ENCODE peak calls at places on chromosome 12, in nine cellular contexts. One of them, this sample, is unnamed.

GRCh38 chr12:104596128-104596799 is 139.5 kb downstream of the CHST11 start:
- DNase-seq in mesenteric fat pad: peak; percentile 35
- DNase-seq in kidney epithelial cell: no peak
- DNase-seq in fibroblast of lung: peak; percentile 92
- DNase-seq in mesothelial cell of epicardium: no peak
- DNase-seq in C1 segment of cervical spinal cord: no peak
- DNase-seq in AG09309: peak; percentile 90
- DNase-seq in substantia nigra: no peak
- DNase-seq in cardiac muscle cell: no peak
- DNase-seq in this sample: peak; percentile 21

GRCh38 chr12:131829795-131830334 is 1.7 kb downstream of the MMP17 start:
- DNase-seq in fibroblast of lung: no peak
- DNase-seq in substantia nigra: no peak
- DNase-seq in C1 segment of cervical spinal cord: no peak
- DNase-seq in AG09309: no peak
- DNase-seq in kidney epithelial cell: no peak
- DNase-seq in cardiac muscle cell: no peak
- DNase-seq in mesenteric fat pad: no peak
- DNase-seq in mesothelial cell of epicardium: peak; percentile 45
- DNase-seq in this sample: no peak

GRCh38 chr12:104132351-104132956 is 5.6 kb downstream of the NFYB start:
- DNase-seq in mesothelial cell of epicardium: no peak
- DNase-seq in cardiac muscle cell: peak; percentile 77
- DNase-seq in substantia nigra: no peak
- DNase-seq in AG09309: no peak
- DNase-seq in C1 segment of cervical spinal cord: peak; percentile 2
- DNase-seq in fibroblast of lung: no peak
- DNase-seq in mesenteric fat pad: no peak
- DNase-seq in kidney epithelial cell: no peak
- DNase-seq in this sample: no peak

GRCh38 chr12:110725267-110725666 is 17.4 kb downstream of the PPP1CC start:
- DNase-seq in mesothelial cell of epicardium: no peak
- DNase-seq in C1 segment of cervical spinal cord: no peak
- DNase-seq in fibroblast of lung: no peak
- DNase-seq in cardiac muscle cell: no peak
- DNase-seq in substantia nigra: no peak
- DNase-seq in kidney epithelial cell: no peak
- DNase-seq in AG09309: no peak
- DNase-seq in mesenteric fat pad: no peak
- DNase-seq in this sample: no peak

GRCh38 chr12:34291426-34291901 is 269.2 kb downstream of the ALG10 start:
- DNase-seq in AG09309: no peak
- DNase-seq in kidney epithelial cell: no peak
- DNase-seq in C1 segment of cervical spinal cord: no peak
- DNase-seq in fibroblast of lung: no peak
- DNase-seq in cardiac muscle cell: no peak
- DNase-seq in mesothelial cell of epicardium: no peak
- DNase-seq in substantia nigra: no peak
- DNase-seq in mesenteric fat pad: no peak
- DNase-seq in this sample: no peak

GRCh38 chr12:120292411-120292660 is 633 bp upstream of the RNU4-2 start:
- DNase-seq in C1 segment of cervical spinal cord: no peak
- DNase-seq in kidney epithelial cell: no peak
- DNase-seq in mesenteric fat pad: no peak
- DNase-seq in fibroblast of lung: no peak
- DNase-seq in cardiac muscle cell: no peak
- DNase-seq in substantia nigra: no peak
- DNase-seq in mesothelial cell of epicardium: no peak
- DNase-seq in AG09309: no peak
- DNase-seq in this sample: no peak

GRCh38 chr12:8544295-8544694 is 3.6 kb upstream of the CLEC4E start:
- DNase-seq in mesenteric fat pad: no peak
- DNase-seq in substantia nigra: peak; percentile 55
- DNase-seq in kidney epithelial cell: no peak
- DNase-seq in AG09309: peak; percentile 17
- DNase-seq in fibroblast of lung: peak; percentile 72
- DNase-seq in mesothelial cell of epicardium: peak; percentile 83
- DNase-seq in C1 segment of cervical spinal cord: no peak
- DNase-seq in cardiac muscle cell: peak; percentile 80
- DNase-seq in this sample: peak; percentile 37

GRCh38 chr12:131210506-131211278 is 257.0 kb downstream of the ADGRD1 start:
- DNase-seq in kidney epithelial cell: no peak
- DNase-seq in cardiac muscle cell: no peak
- DNase-seq in AG09309: no peak
- DNase-seq in fibroblast of lung: no peak
- DNase-seq in mesothelial cell of epicardium: no peak
- DNase-seq in substantia nigra: no peak
- DNase-seq in mesenteric fat pad: peak; percentile 49
- DNase-seq in C1 segment of cervical spinal cord: no peak
- DNase-seq in this sample: no peak

GRCh38 chr12:124466200-124467128 is 100.9 kb downstream of the NCOR2 start:
- DNase-seq in fibroblast of lung: no peak
- DNase-seq in substantia nigra: peak; percentile 27
- DNase-seq in C1 segment of cervical spinal cord: peak; percentile 60
- DNase-seq in mesothelial cell of epicardium: no peak
- DNase-seq in AG09309: no peak
- DNase-seq in mesenteric fat pad: no peak
- DNase-seq in kidney epithelial cell: no peak
- DNase-seq in cardiac muscle cell: no peak
- DNase-seq in this sample: no peak

GRCh38 chr12:3107071-3107583 is 29.9 kb downstream of the TSPAN9 start:
- DNase-seq in cardiac muscle cell: no peak
- DNase-seq in AG09309: peak; percentile 68
- DNase-seq in C1 segment of cervical spinal cord: no peak
- DNase-seq in kidney epithelial cell: no peak
- DNase-seq in substantia nigra: no peak
- DNase-seq in mesothelial cell of epicardium: no peak
- DNase-seq in fibroblast of lung: peak; percentile 48
- DNase-seq in mesenteric fat pad: no peak
- DNase-seq in this sample: peak; percentile 64

GRCh38 chr12:75623631-75624118 is 112.3 kb upstream of the KRR1 start:
- DNase-seq in fibroblast of lung: peak; percentile 64
- DNase-seq in mesenteric fat pad: no peak
- DNase-seq in kidney epithelial cell: no peak
- DNase-seq in mesothelial cell of epicardium: no peak
- DNase-seq in cardiac muscle cell: peak; percentile 45
- DNase-seq in C1 segment of cervical spinal cord: no peak
- DNase-seq in substantia nigra: no peak
- DNase-seq in AG09309: no peak
- DNase-seq in this sample: peak; percentile 42

GRCh38 chr12:79844693-79845092 is 90.2 kb downstream of the PPP1R12A start:
- DNase-seq in mesothelial cell of epicardium: no peak
- DNase-seq in kidney epithelial cell: peak; percentile 69
- DNase-seq in substantia nigra: no peak
- DNase-seq in AG09309: peak; percentile 8
- DNase-seq in mesenteric fat pad: no peak
- DNase-seq in fibroblast of lung: peak; percentile 42
- DNase-seq in cardiac muscle cell: no peak
- DNase-seq in C1 segment of cervical spinal cord: no peak
- DNase-seq in this sample: peak; percentile 91

GRCh38 chr12:107992870-107993451 is 136.1 kb upstream of the WSCD2 start:
- DNase-seq in mesenteric fat pad: no peak
- DNase-seq in AG09309: no peak
- DNase-seq in cardiac muscle cell: peak; percentile 74
- DNase-seq in fibroblast of lung: peak; percentile 1
- DNase-seq in C1 segment of cervical spinal cord: no peak
- DNase-seq in substantia nigra: no peak
- DNase-seq in kidney epithelial cell: no peak
- DNase-seq in mesothelial cell of epicardium: no peak
- DNase-seq in this sample: peak; percentile 30

GRCh38 chr12:176321-177181 is 37.4 kb downstream of the SLC6A12 start:
- DNase-seq in cardiac muscle cell: peak; percentile 49
- DNase-seq in mesothelial cell of epicardium: no peak
- DNase-seq in fibroblast of lung: peak; percentile 29
- DNase-seq in substantia nigra: no peak
- DNase-seq in AG09309: no peak
- DNase-seq in kidney epithelial cell: no peak
- DNase-seq in mesenteric fat pad: no peak
- DNase-seq in C1 segment of cervical spinal cord: no peak
- DNase-seq in this sample: peak; percentile 94

GRCh38 chr12:52270541-52271070 is 3.8 kb upstream of the KRT86 start:
- DNase-seq in substantia nigra: no peak
- DNase-seq in AG09309: no peak
- DNase-seq in cardiac muscle cell: no peak
- DNase-seq in kidney epithelial cell: no peak
- DNase-seq in fibroblast of lung: no peak
- DNase-seq in mesothelial cell of epicardium: no peak
- DNase-seq in C1 segment of cervical spinal cord: no peak
- DNase-seq in mesenteric fat pad: peak; percentile 57
- DNase-seq in this sample: no peak

GRCh38 chr12:104534857-104535248 is 78.1 kb downstream of the CHST11 start:
- DNase-seq in C1 segment of cervical spinal cord: no peak
- DNase-seq in substantia nigra: no peak
- DNase-seq in cardiac muscle cell: no peak
- DNase-seq in mesothelial cell of epicardium: no peak
- DNase-seq in AG09309: no peak
- DNase-seq in mesenteric fat pad: no peak
- DNase-seq in fibroblast of lung: no peak
- DNase-seq in kidney epithelial cell: no peak
- DNase-seq in this sample: no peak

GRCh38 chr12:6062427-6063378 is 61.8 kb downstream of the VWF start:
- DNase-seq in kidney epithelial cell: no peak
- DNase-seq in cardiac muscle cell: peak; percentile 65
- DNase-seq in fibroblast of lung: peak; percentile 55
- DNase-seq in substantia nigra: peak; percentile 50
- DNase-seq in AG09309: no peak
- DNase-seq in mesothelial cell of epicardium: peak; percentile 78
- DNase-seq in C1 segment of cervical spinal cord: peak; percentile 58
- DNase-seq in mesenteric fat pad: no peak
- DNase-seq in this sample: peak; percentile 12

GRCh38 chr12:7075518-7075917 is 15.0 kb downstream of the C1S start:
- DNase-seq in mesenteric fat pad: no peak
- DNase-seq in substantia nigra: no peak
- DNase-seq in fibroblast of lung: no peak
- DNase-seq in kidney epithelial cell: no peak
- DNase-seq in mesothelial cell of epicardium: no peak
- DNase-seq in cardiac muscle cell: no peak
- DNase-seq in C1 segment of cervical spinal cord: no peak
- DNase-seq in AG09309: no peak
- DNase-seq in this sample: no peak

GRCh38 chr12:123149088-123149827 is 1.6 kb downstream of the PITPNM2 start:
- DNase-seq in fibroblast of lung: no peak
- DNase-seq in kidney epithelial cell: no peak
- DNase-seq in cardiac muscle cell: no peak
- DNase-seq in substantia nigra: no peak
- DNase-seq in mesothelial cell of epicardium: no peak
- DNase-seq in C1 segment of cervical spinal cord: peak; percentile 40
- DNase-seq in AG09309: no peak
- DNase-seq in mesenteric fat pad: peak; percentile 78
- DNase-seq in this sample: no peak

GRCh38 chr12:111224196-111225066 is 144.5 kb downstream of the PHETA1 start:
- DNase-seq in kidney epithelial cell: no peak
- DNase-seq in C1 segment of cervical spinal cord: no peak
- DNase-seq in mesenteric fat pad: no peak
- DNase-seq in AG09309: no peak
- DNase-seq in fibroblast of lung: no peak
- DNase-seq in cardiac muscle cell: no peak
- DNase-seq in mesothelial cell of epicardium: no peak
- DNase-seq in substantia nigra: no peak
- DNase-seq in this sample: no peak

GRCh38 chr12:93144109-93144508 is 215.0 kb upstream of the EEA1 start:
- DNase-seq in kidney epithelial cell: no peak
- DNase-seq in substantia nigra: no peak
- DNase-seq in fibroblast of lung: no peak
- DNase-seq in cardiac muscle cell: no peak
- DNase-seq in mesenteric fat pad: no peak
- DNase-seq in C1 segment of cervical spinal cord: no peak
- DNase-seq in AG09309: no peak
- DNase-seq in mesothelial cell of epicardium: no peak
- DNase-seq in this sample: no peak

GRCh38 chr12:117105902-117106301 is 6.7 kb upstream of the TESC start:
- DNase-seq in mesenteric fat pad: no peak
- DNase-seq in C1 segment of cervical spinal cord: no peak
- DNase-seq in mesothelial cell of epicardium: no peak
- DNase-seq in kidney epithelial cell: no peak
- DNase-seq in substantia nigra: no peak
- DNase-seq in AG09309: no peak
- DNase-seq in fibroblast of lung: no peak
- DNase-seq in cardiac muscle cell: no peak
- DNase-seq in this sample: no peak

GRCh38 chr12:6936642-6937480 is 6.8 kb upstream of the RNU7-1 start:
- DNase-seq in mesothelial cell of epicardium: no peak
- DNase-seq in substantia nigra: peak; percentile 20
- DNase-seq in mesenteric fat pad: no peak
- DNase-seq in C1 segment of cervical spinal cord: no peak
- DNase-seq in AG09309: no peak
- DNase-seq in cardiac muscle cell: peak; percentile 23
- DNase-seq in fibroblast of lung: no peak
- DNase-seq in kidney epithelial cell: no peak
- DNase-seq in this sample: no peak

GRCh38 chr12:121580959-121581680 is at the start of gene KDM2B:
- DNase-seq in substantia nigra: peak; percentile 64
- DNase-seq in mesothelial cell of epicardium: peak; percentile 45
- DNase-seq in cardiac muscle cell: peak; percentile 68
- DNase-seq in mesenteric fat pad: no peak
- DNase-seq in fibroblast of lung: peak; percentile 64
- DNase-seq in AG09309: no peak
- DNase-seq in C1 segment of cervical spinal cord: peak; percentile 61
- DNase-seq in kidney epithelial cell: no peak
- DNase-seq in this sample: peak; percentile 53

GRCh38 chr12:28114488-28114887 is 75.8 kb upstream of the CCDC91 start:
- DNase-seq in mesothelial cell of epicardium: no peak
- DNase-seq in kidney epithelial cell: peak; percentile 10
- DNase-seq in C1 segment of cervical spinal cord: no peak
- DNase-seq in AG09309: no peak
- DNase-seq in cardiac muscle cell: no peak
- DNase-seq in substantia nigra: no peak
- DNase-seq in mesenteric fat pad: no peak
- DNase-seq in fibroblast of lung: peak; percentile 6
- DNase-seq in this sample: no peak

GRCh38 chr12:101675555-101675954 is 21.9 kb upstream of the CHPT1 start:
- DNase-seq in fibroblast of lung: no peak
- DNase-seq in substantia nigra: no peak
- DNase-seq in AG09309: no peak
- DNase-seq in C1 segment of cervical spinal cord: no peak
- DNase-seq in mesothelial cell of epicardium: no peak
- DNase-seq in cardiac muscle cell: no peak
- DNase-seq in kidney epithelial cell: no peak
- DNase-seq in mesenteric fat pad: no peak
- DNase-seq in this sample: no peak

GRCh38 chr12:65010437-65010836 is 110.7 kb downstream of the WIF1 start:
- DNase-seq in fibroblast of lung: no peak
- DNase-seq in mesenteric fat pad: no peak
- DNase-seq in cardiac muscle cell: no peak
- DNase-seq in AG09309: no peak
- DNase-seq in kidney epithelial cell: no peak
- DNase-seq in mesothelial cell of epicardium: no peak
- DNase-seq in substantia nigra: no peak
- DNase-seq in C1 segment of cervical spinal cord: no peak
- DNase-seq in this sample: no peak

GRCh38 chr12:92396647-92397258 is 251.1 kb upstream of the BTG1 start:
- DNase-seq in mesenteric fat pad: no peak
- DNase-seq in substantia nigra: no peak
- DNase-seq in kidney epithelial cell: peak; percentile 31
- DNase-seq in AG09309: peak; percentile 56
- DNase-seq in cardiac muscle cell: no peak
- DNase-seq in mesothelial cell of epicardium: no peak
- DNase-seq in C1 segment of cervical spinal cord: no peak
- DNase-seq in fibroblast of lung: peak; percentile 46
- DNase-seq in this sample: peak; percentile 35

GRCh38 chr12:75591628-75592027 is 80.2 kb upstream of the KRR1 start:
- DNase-seq in AG09309: no peak
- DNase-seq in fibroblast of lung: no peak
- DNase-seq in kidney epithelial cell: no peak
- DNase-seq in mesenteric fat pad: no peak
- DNase-seq in cardiac muscle cell: no peak
- DNase-seq in mesothelial cell of epicardium: no peak
- DNase-seq in C1 segment of cervical spinal cord: no peak
- DNase-seq in substantia nigra: no peak
- DNase-seq in this sample: no peak

GRCh38 chr12:113700943-113701342 is 229.3 kb upstream of the LHX5 start:
- DNase-seq in kidney epithelial cell: peak; percentile 4
- DNase-seq in cardiac muscle cell: no peak
- DNase-seq in AG09309: peak; percentile 46
- DNase-seq in mesenteric fat pad: no peak
- DNase-seq in C1 segment of cervical spinal cord: no peak
- DNase-seq in mesothelial cell of epicardium: no peak
- DNase-seq in fibroblast of lung: peak; percentile 7
- DNase-seq in substantia nigra: no peak
- DNase-seq in this sample: peak; percentile 31

GRCh38 chr12:89098390-89099102 is 253.8 kb downstream of the DUSP6 start:
- DNase-seq in mesenteric fat pad: no peak
- DNase-seq in C1 segment of cervical spinal cord: no peak
- DNase-seq in kidney epithelial cell: no peak
- DNase-seq in mesothelial cell of epicardium: no peak
- DNase-seq in substantia nigra: peak; percentile 3
- DNase-seq in cardiac muscle cell: peak; percentile 61
- DNase-seq in AG09309: no peak
- DNase-seq in fibroblast of lung: peak; percentile 5
- DNase-seq in this sample: no peak

This sample was measured in RCC 7860.